ENCODE peak calls at places on chromosomes 5 and 9, in six cellular contexts. I is HCT116, Z is fibroblast of lung, L is tibial artery, T is trophoblast cell, G is RWPE2. D is an unnamed sample.
A peak's percentile ranks its signal among the peaks of the same experiment; 100 is the strongest.

GRCh38 chr5:40877371-40877988 is 31.8 kb upstream of the C7 start:
- DNase-seq in L (no peak), I (peak; percentile 15), G (no peak), T (peak; percentile 31), Z (no peak), D (peak; percentile 21)

GRCh38 chr5:147464211-147464610 is 45.7 kb downstream of the DPYSL3 start:
- DNase-seq in G (no peak), Z (no peak), I (peak; percentile 19), T (no peak), L (no peak), D (no peak)

GRCh38 chr5:146339715-146340259 is 1.1 kb downstream of the POU4F3 start:
- DNase-seq in I (no peak), Z (no peak), L (no peak), T (no peak), G (no peak), D (no peak)

GRCh38 chr5:56900858-56901578 is 8.4 kb upstream of the SETD9 start:
- DNase-seq in L (no peak), T (peak; percentile 28), I (peak; percentile 19), Z (peak; percentile 19), G (no peak), D (no peak)

GRCh38 chr5:76582252-76583162 is 40.7 kb downstream of the F2RL2 start:
- DNase-seq in T (peak; percentile 9), G (no peak), Z (peak; percentile 84), I (no peak), L (no peak), D (no peak)

GRCh38 chr5:116577064-116577788 is 2.6 kb upstream of the SEMA6A start:
- DNase-seq in T (no peak), Z (no peak), L (no peak), I (no peak), G (no peak), D (no peak)

GRCh38 chr9:36598281-36598680 is 25.6 kb downstream of the MELK start:
- DNase-seq in Z (peak; percentile 48), G (no peak), L (no peak), T (no peak), I (no peak), D (no peak)

GRCh38 chr5:7849531-7850240 is 1.2 kb downstream of the CFAP90 start:
- DNase-seq in I (no peak), L (no peak), G (no peak), Z (no peak), T (no peak), D (no peak)

GRCh38 chr9:27184556-27185351 is 75.7 kb downstream of the TEK start:
- DNase-seq in I (no peak), G (no peak), L (peak; percentile 38), T (peak; percentile 28), Z (no peak), D (no peak)

GRCh38 chr5:96934291-96934694 is 1.6 kb upstream of the LNPEP start:
- DNase-seq in T (no peak), L (no peak), G (no peak), I (no peak), Z (peak; percentile 63), D (no peak)

GRCh38 chr9:110125207-110125751 is 82.7 kb downstream of the C9orf152 start:
- DNase-seq in G (no peak), L (peak; percentile 89), T (peak; percentile 72), I (no peak), Z (peak; percentile 99), D (no peak)

GRCh38 chr5:41776435-41776834 is 93.8 kb downstream of the OXCT1 start:
- DNase-seq in I (no peak), G (no peak), T (no peak), Z (peak; percentile 83), L (no peak), D (no peak)

GRCh38 chr5:139740138-139740992 is 55.2 kb upstream of the PSD2 start:
- DNase-seq in G (no peak), I (no peak), L (no peak), T (no peak), Z (no peak), D (no peak)

GRCh38 chr5:166340039-166340438 is 1951.4 kb upstream of the WWC1 start:
- DNase-seq in I (no peak), Z (peak; percentile 19), G (no peak), L (no peak), T (no peak), D (no peak)

GRCh38 chr5:34913072-34913471 is 2.2 kb downstream of the RAD1 start:
- DNase-seq in Z (peak; percentile 50), I (no peak), T (no peak), G (no peak), L (no peak), D (no peak)

GRCh38 chr5:3155029-3155428 is 403.6 kb upstream of the IRX2 start:
- DNase-seq in I (no peak), T (no peak), L (no peak), Z (no peak), G (no peak), D (no peak)

GRCh38 chr5:40831346-40832210 is 3.4 kb downstream of the RPL37 start:
- DNase-seq in I (no peak), G (no peak), L (no peak), Z (peak; percentile 38), T (no peak), D (no peak)

GRCh38 chr9:76458903-76459690 is at the start of gene GCNT1:
- DNase-seq in L (peak; percentile 75), I (peak; percentile 85), G (peak; percentile 89), Z (peak; percentile 85), T (peak; percentile 95), D (peak; percentile 44)

GRCh38 chr5:37875051-37875787 is 35.4 kb upstream of the GDNF start:
- DNase-seq in L (no peak), T (no peak), G (no peak), I (no peak), Z (peak; percentile 81), D (no peak)

GRCh38 chr5:4212071-4212739 is 616.6 kb downstream of the IRX1 start:
- DNase-seq in G (no peak), Z (no peak), I (no peak), T (no peak), L (no peak), D (no peak)

GRCh38 chr5:110478899-110479298 is 247.6 kb downstream of the TMEM232 start:
- DNase-seq in G (no peak), I (no peak), Z (peak; percentile 97), T (no peak), L (no peak), D (peak; percentile 21)

GRCh38 chr5:154198611-154199230 is 8.2 kb downstream of the GALNT10 start:
- DNase-seq in Z (peak; percentile 96), T (peak; percentile 66), I (no peak), L (no peak), G (no peak), D (no peak)
- H3K4me1 ChIP-seq in Z (peaks cover 17% of the 10 kb centered on the region), T (peaks cover 32% of the 10 kb centered on the region), I (peaks cover 8% of the 10 kb centered on the region), L (no peaks in the 10 kb centered on the region), G (peaks cover 30% of the 10 kb centered on the region), D (peaks cover 25% of the 10 kb centered on the region)

GRCh38 chr9:133991964-133992779 is at the start of gene VAV2:
- DNase-seq in L (peak; percentile 58), G (peak; percentile 79), I (peak; percentile 29), Z (peak; percentile 66), T (peak; percentile 75), D (no peak)

GRCh38 chr9:133992780-133993634 is 883 bp upstream of the VAV2 start:
- DNase-seq in Z (peak; percentile 89), T (peak; percentile 72), L (peak; percentile 91), I (peak; percentile 43), G (peak; percentile 89), D (peak; percentile 64)

GRCh38 chr9:133995012-133995896 is 3.1 kb upstream of the VAV2 start:
- DNase-seq in L (no peak), I (peak; percentile 37), T (no peak), G (no peak), Z (peak; percentile 60), D (no peak)

GRCh38 chr9:133994359-133995011 is 2.4 kb upstream of the VAV2 start:
- DNase-seq in T (peak; percentile 73), L (peak; percentile 61), G (peak; percentile 77), I (peak; percentile 46), Z (peak; percentile 45), D (no peak)

DNA sequence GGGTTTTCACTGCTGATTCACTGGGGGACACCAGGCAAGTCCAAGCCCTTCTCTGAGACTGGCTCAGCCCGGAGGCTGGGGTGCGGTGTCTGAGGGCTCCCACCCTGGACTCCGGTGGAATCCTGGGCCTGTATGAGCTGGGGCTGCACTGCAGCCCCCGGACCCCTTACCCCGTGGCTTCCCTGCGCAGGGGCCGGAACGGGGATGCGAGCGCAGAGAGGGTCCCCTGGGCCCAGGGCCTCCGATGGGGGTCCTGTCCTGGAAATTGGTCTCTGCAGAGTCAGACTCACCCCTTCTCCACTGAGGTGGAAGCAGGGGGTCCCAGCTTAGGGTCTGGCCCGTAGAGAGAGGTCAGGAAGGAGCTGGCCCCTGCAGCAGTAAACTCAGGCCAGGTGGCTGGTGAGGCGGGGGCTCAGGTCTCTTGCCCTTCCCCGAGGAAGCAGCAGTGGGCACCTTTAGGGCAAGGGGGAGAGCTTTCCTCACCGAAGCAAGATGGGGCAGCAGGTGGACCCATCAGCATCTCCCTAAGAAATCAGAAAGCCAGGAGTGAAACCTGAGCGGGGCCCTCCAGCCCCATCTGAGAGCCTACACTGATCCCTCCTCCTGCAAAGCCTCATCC is 1.6 kb upstream of the VAV2 start:
- DNase-seq in L (no peak), T (no peak), I (no peak), G (no peak), Z (no peak), D (no peak)
- H3K4me3 ChIP-seq in L (peak overlapping the region; percentile 56), T (no peak overlapping the region), I (peak overlapping the region; percentile 80), G (peak overlapping the region; percentile 99), Z (peak overlapping the region; percentile 88), D (peak overlapping the region; percentile 81)

DNA sequence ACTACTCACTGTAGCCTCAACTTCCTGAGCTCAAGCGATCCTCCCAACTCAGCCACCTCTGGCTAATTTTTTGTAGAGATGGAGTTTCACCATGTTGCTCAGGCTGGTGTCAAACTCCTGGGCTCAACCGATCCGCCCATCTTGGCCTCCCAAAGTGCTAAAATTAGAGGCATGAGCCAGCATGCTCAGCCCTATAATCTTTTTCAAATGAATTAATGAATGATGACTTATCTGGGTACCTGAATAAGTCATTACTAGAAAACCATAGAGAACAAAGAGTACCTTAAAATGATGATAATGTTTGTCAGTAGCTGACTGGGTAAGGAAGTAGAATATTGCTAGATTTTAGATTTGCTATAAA is 13.8 kb downstream of the FNBP1 start:
- DNase-seq in I (no peak), T (no peak), L (no peak), G (no peak), Z (no peak), D (no peak)
- H3K4me1 ChIP-seq in I (peaks cover 12% of the 10 kb centered on the region), T (no peaks in the 10 kb centered on the region), L (no peaks in the 10 kb centered on the region), G (peaks cover 9% of the 10 kb centered on the region), Z (no peaks in the 10 kb centered on the region), D (peaks cover 29% of the 10 kb centered on the region)

GRCh38 chr5:120297621-120298020 is 166.5 kb upstream of the PRR16 start:
- DNase-seq in L (no peak), T (no peak), I (no peak), Z (peak; percentile 38), G (no peak), D (no peak)
- H3K4me3 ChIP-seq in L (no peak overlapping the region), T (no peak overlapping the region), I (no peak overlapping the region), Z (no peak overlapping the region), G (no peak overlapping the region), D (no peak overlapping the region)

D was measured in keratinocyte.